ENCODE peak calls at places on chromosomes 4 and X, in nine cellular contexts. One of them, this sample, is unnamed. For H3K27me3, the result is how much of the 10 kb centered on the place peaks cover.

GRCh38 chr4:175419120-175419774 is 392.8 kb downstream of the GPM6A start:
- DNase-seq in K562: no peak
- DNase-seq in heart left ventricle: no peak
- DNase-seq in HCT116: peak
- DNase-seq in IMR-90: peak
- DNase-seq in cardiac muscle cell: no peak
- DNase-seq in right lobe of liver: no peak
- DNase-seq in WERI-Rb-1: no peak
- DNase-seq in bronchial epithelial cell: peak
- DNase-seq in this sample: peak

GRCh38 chr4:40140206-40140605 is 56.6 kb upstream of the RHOH start:
- DNase-seq in heart left ventricle: no peak
- DNase-seq in cardiac muscle cell: no peak
- DNase-seq in HCT116: no peak
- DNase-seq in IMR-90: no peak
- DNase-seq in bronchial epithelial cell: no peak
- DNase-seq in K562: peak
- DNase-seq in right lobe of liver: no peak
- DNase-seq in WERI-Rb-1: no peak
- DNase-seq in this sample: no peak

GRCh38 chr4:6472387-6473263 is at the start of gene PPP2R2C:
- DNase-seq in K562: peak
- DNase-seq in IMR-90: no peak
- DNase-seq in heart left ventricle: no peak
- DNase-seq in HCT116: no peak
- DNase-seq in bronchial epithelial cell: no peak
- DNase-seq in cardiac muscle cell: peak
- DNase-seq in right lobe of liver: peak
- DNase-seq in WERI-Rb-1: peak
- DNase-seq in this sample: no peak

GRCh38 chr4:54659213-54660144 is 1.7 kb downstream of the KIT start:
- DNase-seq in HCT116: no peak
- DNase-seq in heart left ventricle: no peak
- DNase-seq in cardiac muscle cell: peak
- DNase-seq in WERI-Rb-1: no peak
- DNase-seq in right lobe of liver: no peak
- DNase-seq in bronchial epithelial cell: no peak
- DNase-seq in K562: peak
- DNase-seq in IMR-90: peak
- DNase-seq in this sample: no peak

GRCh38 chr4:165606465-165607205 is 227.8 kb downstream of the CPE start:
- DNase-seq in cardiac muscle cell: no peak
- DNase-seq in WERI-Rb-1: no peak
- DNase-seq in heart left ventricle: no peak
- DNase-seq in bronchial epithelial cell: no peak
- DNase-seq in HCT116: no peak
- DNase-seq in K562: no peak
- DNase-seq in right lobe of liver: no peak
- DNase-seq in IMR-90: no peak
- DNase-seq in this sample: no peak

GRCh38 chr4:105944535-105944934 is 49.3 kb downstream of the NPNT start:
- DNase-seq in HCT116: no peak
- DNase-seq in WERI-Rb-1: no peak
- DNase-seq in bronchial epithelial cell: no peak
- DNase-seq in IMR-90: peak
- DNase-seq in cardiac muscle cell: no peak
- DNase-seq in right lobe of liver: no peak
- DNase-seq in K562: no peak
- DNase-seq in heart left ventricle: no peak
- DNase-seq in this sample: no peak

GRCh38 chr4:147378780-147379179 is 102.1 kb upstream of the EDNRA start:
- DNase-seq in K562: no peak
- DNase-seq in HCT116: peak
- DNase-seq in IMR-90: no peak
- DNase-seq in right lobe of liver: no peak
- DNase-seq in cardiac muscle cell: no peak
- DNase-seq in WERI-Rb-1: no peak
- DNase-seq in heart left ventricle: no peak
- DNase-seq in bronchial epithelial cell: peak
- DNase-seq in this sample: no peak

GRCh38 chr4:25161599-25161960 is 1.3 kb upstream of the SEPSECS start:
- DNase-seq in cardiac muscle cell: no peak
- DNase-seq in K562: peak
- DNase-seq in IMR-90: no peak
- DNase-seq in WERI-Rb-1: no peak
- DNase-seq in HCT116: no peak
- DNase-seq in right lobe of liver: no peak
- DNase-seq in bronchial epithelial cell: peak
- DNase-seq in heart left ventricle: no peak
- DNase-seq in this sample: no peak

GRCh38 chr4:15198070-15198727 is 195.9 kb downstream of the CPEB2 start:
- DNase-seq in HCT116: no peak
- DNase-seq in bronchial epithelial cell: no peak
- DNase-seq in right lobe of liver: no peak
- DNase-seq in WERI-Rb-1: no peak
- DNase-seq in K562: no peak
- DNase-seq in heart left ventricle: peak
- DNase-seq in IMR-90: peak
- DNase-seq in cardiac muscle cell: peak
- DNase-seq in this sample: no peak

GRCh38 chr4:38670939-38671593 is 7.1 kb downstream of the KLF3 start:
- DNase-seq in K562: no peak
- DNase-seq in WERI-Rb-1: no peak
- DNase-seq in IMR-90: no peak
- DNase-seq in heart left ventricle: no peak
- DNase-seq in bronchial epithelial cell: no peak
- DNase-seq in HCT116: no peak
- DNase-seq in cardiac muscle cell: no peak
- DNase-seq in right lobe of liver: no peak
- DNase-seq in this sample: no peak

GRCh38 chr4:8762356-8762755 is 109.3 kb downstream of the HMX1 start:
- DNase-seq in IMR-90: no peak
- DNase-seq in bronchial epithelial cell: no peak
- DNase-seq in heart left ventricle: no peak
- DNase-seq in HCT116: no peak
- DNase-seq in cardiac muscle cell: no peak
- DNase-seq in WERI-Rb-1: no peak
- DNase-seq in K562: no peak
- DNase-seq in right lobe of liver: no peak
- DNase-seq in this sample: no peak

GRCh38 chr4:88091378-88091777 is 67.1 kb downstream of the ABCG2 start:
- DNase-seq in cardiac muscle cell: no peak
- DNase-seq in bronchial epithelial cell: no peak
- DNase-seq in IMR-90: no peak
- DNase-seq in WERI-Rb-1: no peak
- DNase-seq in heart left ventricle: no peak
- DNase-seq in right lobe of liver: no peak
- DNase-seq in K562: no peak
- DNase-seq in HCT116: no peak
- DNase-seq in this sample: no peak

GRCh38 chr4:106365613-106366012 is 3.0 kb downstream of the GIMD1 start:
- DNase-seq in WERI-Rb-1: no peak
- DNase-seq in HCT116: no peak
- DNase-seq in bronchial epithelial cell: peak
- DNase-seq in K562: peak
- DNase-seq in IMR-90: peak
- DNase-seq in cardiac muscle cell: peak
- DNase-seq in heart left ventricle: no peak
- DNase-seq in right lobe of liver: no peak
- DNase-seq in this sample: peak

DNA sequence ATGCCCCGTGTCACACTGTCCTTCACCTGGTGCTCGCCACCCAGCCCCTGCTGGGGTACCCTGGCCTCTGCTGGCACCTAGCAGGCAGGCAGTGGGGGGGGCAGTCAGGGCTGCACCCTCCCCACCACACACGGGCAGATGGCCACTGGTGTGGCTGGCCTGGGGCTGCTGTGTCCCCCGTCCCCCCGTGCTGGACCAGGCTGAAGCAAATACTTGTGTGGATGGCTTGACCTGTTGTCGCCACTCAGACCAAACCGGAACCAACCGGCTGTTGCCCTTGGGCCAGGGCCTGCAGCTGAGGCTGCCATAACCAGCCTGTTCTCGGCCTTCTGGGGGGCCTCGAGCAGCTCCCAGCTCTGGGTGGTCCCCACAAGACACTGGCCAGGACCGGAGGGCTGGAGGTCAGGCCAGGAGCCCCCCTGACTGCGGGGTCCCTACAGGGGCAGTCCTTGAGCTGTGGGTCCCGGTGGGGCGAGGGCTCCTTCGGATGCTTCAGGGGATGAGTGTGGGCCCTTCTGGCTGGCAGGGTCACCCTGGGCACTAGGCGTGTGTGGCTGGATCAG is 4.3 kb downstream of the FGFR3 start:
- DNase-seq in HCT116: no peak
- DNase-seq in bronchial epithelial cell: no peak
- DNase-seq in IMR-90: no peak
- DNase-seq in WERI-Rb-1: no peak
- DNase-seq in cardiac muscle cell: peak
- DNase-seq in heart left ventricle: no peak
- DNase-seq in right lobe of liver: peak
- DNase-seq in K562: no peak
- DNase-seq in this sample: no peak
- H3K27me3 ChIP-seq in HCT116: under half
- H3K27me3 ChIP-seq in bronchial epithelial cell: under half
- H3K27me3 ChIP-seq in IMR-90: under half
- H3K27me3 ChIP-seq in WERI-Rb-1: under half
- H3K27me3 ChIP-seq in cardiac muscle cell: under half
- H3K27me3 ChIP-seq in heart left ventricle: under half
- H3K27me3 ChIP-seq in right lobe of liver: under half
- H3K27me3 ChIP-seq in K562: under half
- H3K27me3 ChIP-seq in this sample: half or more

DNA sequence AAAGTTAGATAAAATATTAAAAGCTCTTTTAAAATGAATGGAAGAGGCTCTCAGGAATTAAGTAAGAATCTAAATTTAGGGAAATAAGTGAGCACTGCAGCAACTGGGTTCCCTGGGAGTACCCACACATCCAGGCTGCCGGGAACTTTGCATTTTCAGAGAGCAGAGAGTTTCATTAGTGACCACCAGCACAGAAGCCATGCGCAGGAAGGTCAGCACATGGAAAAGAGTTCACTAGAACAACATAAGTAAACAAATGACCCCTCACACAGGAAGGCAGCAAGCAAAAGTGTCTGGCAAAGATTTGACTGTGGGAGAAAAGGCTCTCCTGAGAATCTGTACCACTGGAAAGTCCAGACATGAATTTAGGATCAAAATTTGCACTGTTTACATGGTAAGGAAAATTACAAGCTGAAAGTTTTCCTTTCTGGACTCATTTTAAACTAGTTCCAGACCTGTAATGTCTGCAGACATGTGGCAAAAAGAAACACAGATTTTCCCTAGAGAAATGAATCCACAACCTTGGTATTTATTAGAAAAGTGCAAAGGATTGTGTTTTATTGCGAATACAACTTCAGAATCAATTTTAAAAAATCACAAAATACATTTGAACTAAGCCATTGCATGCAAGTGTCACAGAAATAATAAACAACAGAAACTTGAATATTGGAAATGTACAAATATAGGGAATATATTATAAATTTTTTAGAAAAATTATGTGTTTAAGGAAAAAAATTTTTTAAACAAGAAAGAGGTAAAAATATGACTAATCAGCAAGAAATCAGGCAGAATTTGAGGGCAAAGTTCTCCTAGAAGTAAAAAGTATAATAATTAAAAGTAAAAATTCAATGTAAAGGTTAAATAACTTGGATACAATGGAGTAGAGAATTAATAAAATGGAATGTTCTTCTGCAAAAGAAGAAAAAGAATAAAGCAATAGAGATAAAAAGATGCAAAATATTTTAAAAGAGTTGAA is 18.4 kb upstream of the MYOZ2 start:
- DNase-seq in IMR-90: no peak
- DNase-seq in heart left ventricle: no peak
- DNase-seq in HCT116: no peak
- DNase-seq in right lobe of liver: no peak
- DNase-seq in bronchial epithelial cell: no peak
- DNase-seq in K562: no peak
- DNase-seq in cardiac muscle cell: no peak
- DNase-seq in WERI-Rb-1: no peak
- DNase-seq in this sample: no peak
- H3K4me3 ChIP-seq in IMR-90: no peak
- H3K4me3 ChIP-seq in heart left ventricle: no peak
- H3K4me3 ChIP-seq in HCT116: no peak
- H3K4me3 ChIP-seq in right lobe of liver: no peak
- H3K4me3 ChIP-seq in bronchial epithelial cell: no peak
- H3K4me3 ChIP-seq in K562: no peak
- H3K4me3 ChIP-seq in cardiac muscle cell: no peak
- H3K4me3 ChIP-seq in WERI-Rb-1: no peak
- H3K4me3 ChIP-seq in this sample: no peak

GRCh38 chr4:30919458-30919857 is 199.3 kb downstream of the PCDH7 start:
- DNase-seq in heart left ventricle: no peak
- DNase-seq in right lobe of liver: no peak
- DNase-seq in IMR-90: no peak
- DNase-seq in bronchial epithelial cell: no peak
- DNase-seq in cardiac muscle cell: no peak
- DNase-seq in K562: no peak
- DNase-seq in WERI-Rb-1: no peak
- DNase-seq in HCT116: no peak
- DNase-seq in this sample: no peak
- TF ChIP-seq CTCF in heart left ventricle: no peak
- TF ChIP-seq CTCF in right lobe of liver: no peak
- TF ChIP-seq CTCF in IMR-90: no peak
- TF ChIP-seq CTCF in bronchial epithelial cell: no peak
- TF ChIP-seq CTCF in cardiac muscle cell: no peak
- TF ChIP-seq CTCF in K562: no peak
- TF ChIP-seq CTCF in WERI-Rb-1: no peak
- TF ChIP-seq CTCF in HCT116: no peak
- TF ChIP-seq CTCF in this sample: no peak

DNA sequence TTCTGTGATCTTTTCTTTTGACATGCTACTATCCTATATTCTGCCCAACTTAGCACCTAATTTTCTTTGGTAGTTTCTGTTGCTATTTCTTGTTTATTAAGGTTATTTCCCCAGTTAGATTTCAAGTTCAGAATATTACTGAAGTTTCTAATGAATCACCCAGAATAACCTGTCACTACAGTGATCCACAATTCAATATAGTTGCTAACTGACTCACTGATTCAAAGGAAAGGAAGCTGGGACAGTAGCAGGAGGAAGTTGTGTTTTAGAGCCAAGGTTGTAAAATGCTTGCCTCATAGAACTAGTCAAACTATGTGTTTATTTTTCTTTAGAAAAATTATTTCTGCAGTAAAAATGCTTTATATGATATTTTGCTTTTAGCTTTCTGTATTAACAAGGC is 37.4 kb downstream of the PAK3 start:
- DNase-seq in bronchial epithelial cell: peak
- DNase-seq in K562: no peak
- DNase-seq in right lobe of liver: no peak
- DNase-seq in cardiac muscle cell: no peak
- DNase-seq in HCT116: no peak
- DNase-seq in WERI-Rb-1: no peak
- DNase-seq in heart left ventricle: no peak
- DNase-seq in IMR-90: peak
- DNase-seq in this sample: no peak
- H3K27me3 ChIP-seq in bronchial epithelial cell: under half
- H3K27me3 ChIP-seq in K562: under half
- H3K27me3 ChIP-seq in right lobe of liver: under half
- H3K27me3 ChIP-seq in cardiac muscle cell: under half
- H3K27me3 ChIP-seq in HCT116: under half
- H3K27me3 ChIP-seq in WERI-Rb-1: under half
- H3K27me3 ChIP-seq in heart left ventricle: under half
- H3K27me3 ChIP-seq in IMR-90: under half
- H3K27me3 ChIP-seq in this sample: under half